ENCODE peak calls at places on chromosomes 11 and 22, in four cellular contexts. T, V, B and X are unnamed samples.

GRCh38 chr11:35148163-35148562 is 9.2 kb downstream of the CD44 start:
- DNase-seq in T (no peak), V (no peak), B (no peak), X (no peak)

GRCh38 chr22:19886605-19887250 is 32.1 kb upstream of the GNB1L start:
- DNase-seq in T (no peak), V (no peak), B (no peak), X (no peak)

GRCh38 chr11:24386551-24387404 is 110.1 kb upstream of the LUZP2 start:
- DNase-seq in T (peak; percentile 12), V (no peak), B (no peak), X (peak; percentile 7)

GRCh38 chr22:46737105-46737975 is 712 bp downstream of the CERK start:
- DNase-seq in T (no peak), V (no peak), B (peak; percentile 70), X (peak; percentile 57)

GRCh38 chr11:100687032-100687629 is at the start of gene ARHGAP42:
- DNase-seq in T (peak; percentile 16), V (no peak), B (peak; percentile 44), X (peak; percentile 58)

GRCh38 chr11:85976525-85976924 is 92.4 kb downstream of the PICALM start:
- DNase-seq in T (no peak), V (no peak), B (no peak), X (no peak)

GRCh38 chr11:67694875-67695555 is 20.6 kb upstream of the ALDH3B2 start:
- DNase-seq in T (no peak), V (no peak), B (peak; percentile 11), X (no peak)

GRCh38 chr11:34940026-34940677 is 23.7 kb downstream of the PDHX start:
- DNase-seq in T (no peak), V (no peak), B (no peak), X (no peak)

GRCh38 chr11:35210886-35211546 is 72.0 kb downstream of the CD44 start:
- DNase-seq in T (no peak), V (no peak), B (no peak), X (no peak)

GRCh38 chr11:11659567-11660341 is 37.9 kb upstream of the GALNT18 start:
- DNase-seq in T (no peak), V (no peak), B (peak; percentile 20), X (peak; percentile 43)

GRCh38 chr11:64250875-64251721 is at the start of gene PLCB3:
- DNase-seq in T (no peak), V (no peak), B (peak; percentile 84), X (peak; percentile 83)

GRCh38 chr11:66346476-66347424 is 679 bp downstream of the B4GAT1 start:
- DNase-seq in T (no peak), V (no peak), B (no peak), X (no peak)

GRCh38 chr11:75352417-75353206 is 1.2 kb upstream of the ARRB1 start:
- DNase-seq in T (no peak), V (no peak), B (no peak), X (no peak)

GRCh38 chr11:87971354-87971753 is 203.9 kb downstream of the RAB38 start:
- DNase-seq in T (no peak), V (no peak), B (no peak), X (no peak)

GRCh38 chr11:66934971-66935779 is 23.0 kb downstream of the PC start:
- DNase-seq in T (no peak), V (no peak), B (peak; percentile 49), X (no peak)

GRCh38 chr11:81655351-81655750 is 1078.3 kb downstream of the FAM181B start:
- DNase-seq in T (no peak), V (no peak), B (no peak), X (no peak)

GRCh38 chr11:64268028-64268686 is 16.3 kb downstream of the BAD start:
- DNase-seq in T (no peak), V (no peak), B (no peak), X (no peak)

GRCh38 chr22:17777005-17777716 is 2.9 kb upstream of the BID start:
- DNase-seq in T (peak; percentile 53), V (peak; percentile 87), B (peak; percentile 56), X (no peak)

GRCh38 chr11:69914286-69915150 is 95.3 kb upstream of the FGF3 start:
- DNase-seq in T (no peak), V (no peak), B (no peak), X (no peak)

GRCh38 chr22:41557401-41558240 is 3.2 kb upstream of the CSDC2 start:
- DNase-seq in T (peak; percentile 70), V (no peak), B (peak; percentile 55), X (no peak)

GRCh38 chr11:117144477-117145392 is 648 bp downstream of the PAFAH1B2 start:
- DNase-seq in T (peak; percentile 64), V (no peak), B (peak; percentile 49), X (peak; percentile 67)

GRCh38 chr11:69702239-69702668 is 1.6 kb downstream of the FGF19 start:
- DNase-seq in T (peak; percentile 69), V (no peak), B (no peak), X (no peak)

GRCh38 chr11:92298238-92298565 is 73.6 kb downstream of the FAT3 start:
- DNase-seq in T (no peak), V (no peak), B (no peak), X (no peak)

GRCh38 chr22:23822101-23822671 is 16.6 kb downstream of the DERL3 start:
- DNase-seq in T (no peak), V (no peak), B (no peak), X (no peak)

GRCh38 chr11:44625759-44626523 is 60.5 kb downstream of the CD82 start:
- DNase-seq in T (no peak), V (no peak), B (no peak), X (no peak)

GRCh38 chr11:122170815-122171475 is 54.9 kb upstream of the BLID start:
- DNase-seq in T (no peak), V (no peak), B (no peak), X (no peak)

GRCh38 chr11:23778971-23779370 is 717.9 kb upstream of the LUZP2 start:
- DNase-seq in T (no peak), V (no peak), B (no peak), X (no peak)

GRCh38 chr11:35343033-35343598 is 76.2 kb downstream of the SLC1A2 start:
- DNase-seq in T (no peak), V (no peak), B (peak; percentile 11), X (no peak)

GRCh38 chr11:19992162-19992561 is 168.1 kb downstream of the DBX1 start:
- DNase-seq in T (no peak), V (no peak), B (no peak), X (no peak)

GRCh38 chr11:19996591-19996990 is 163.7 kb downstream of the DBX1 start:
- DNase-seq in T (no peak), V (no peak), B (no peak), X (no peak)

GRCh38 chr11:19992998-19993397 is 167.3 kb downstream of the DBX1 start:
- DNase-seq in T (no peak), V (no peak), B (no peak), X (no peak)

GRCh38 chr11:19994712-19995111 is 165.6 kb downstream of the DBX1 start:
- DNase-seq in T (no peak), V (no peak), B (no peak), X (no peak)

DNA sequence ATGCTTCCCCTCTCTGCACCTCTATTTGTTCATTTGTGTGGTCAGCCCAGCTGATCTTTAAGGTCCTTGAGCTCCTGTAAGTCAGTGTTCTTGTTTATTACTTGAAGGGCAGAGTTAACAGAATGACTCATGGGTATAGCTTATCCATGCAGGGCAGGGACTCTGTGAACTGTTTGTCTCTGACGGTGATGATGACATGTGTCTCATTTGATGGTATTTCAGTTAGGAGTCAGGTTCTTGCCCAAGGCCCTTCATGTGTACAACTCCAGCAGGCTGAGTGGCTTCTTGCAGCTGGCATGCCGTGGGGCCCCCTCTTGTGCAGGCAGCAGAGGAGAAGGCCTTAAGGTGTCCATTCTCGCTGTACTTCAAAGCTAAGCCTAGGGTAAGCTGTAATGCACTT is 165.1 kb downstream of the DBX1 start:
- DNase-seq in T (peak; percentile 88), V (no peak), B (peak; percentile 26), X (no peak)
- TF ChIP-seq BHLHE40 in T (no peak), V (no peak), B (no peak), X (no peak)

GRCh38 chr11:128318856-128319474 is 268.4 kb downstream of the ETS1 start:
- DNase-seq in T (no peak), V (peak; percentile 93), B (no peak), X (no peak)
- TF ChIP-seq SP1 in T (no peak), V (peak; percentile 77), B (no peak), X (no peak)

GRCh38 chr11:1603629-1604028 is 4.6 kb downstream of the KRTAP5-3 start:
- DNase-seq in T (no peak), V (no peak), B (no peak), X (no peak)

GRCh38 chr11:1604181-1604580 is 4.1 kb downstream of the KRTAP5-3 start:
- DNase-seq in T (no peak), V (no peak), B (no peak), X (no peak)

GRCh38 chr11:1600626-1601025 is 2.5 kb upstream of the KRTAP5-2 start:
- DNase-seq in T (no peak), V (no peak), B (no peak), X (no peak)

GRCh38 chr11:1608363-1608762 is at the start of gene KRTAP5-3:
- DNase-seq in T (no peak), V (no peak), B (no peak), X (no peak)

DNA sequence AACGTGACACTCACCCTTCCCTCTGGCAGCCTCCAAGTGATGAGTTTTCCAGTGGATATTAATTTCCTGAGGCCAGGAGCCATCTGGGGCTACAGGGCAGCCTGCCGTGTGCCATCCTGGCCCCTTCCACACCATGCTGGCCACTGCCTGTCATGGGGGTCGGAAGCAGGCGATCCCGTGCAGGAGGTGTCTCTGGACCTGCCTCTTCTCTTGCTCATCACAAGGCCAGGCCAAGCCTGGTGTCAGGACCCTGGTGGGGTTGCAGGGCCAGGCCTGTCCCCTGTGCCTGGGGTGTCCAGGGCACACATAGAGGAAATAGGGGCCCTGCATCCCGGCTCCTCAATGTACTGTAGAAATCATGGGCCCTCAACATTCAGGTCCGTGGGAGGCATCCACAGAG is 3.6 kb downstream of the KRTAP5-3 start:
- DNase-seq in T (no peak), V (no peak), B (no peak), X (no peak)
- TF ChIP-seq BHLHE40 in T (no peak), V (no peak), B (no peak), X (no peak)

GRCh38 chr11:123478352-123478986 is 48.4 kb downstream of the GRAMD1B start:
- DNase-seq in T (peak; percentile 64), V (peak; percentile 60), B (peak; percentile 72), X (peak; percentile 80)
- TF ChIP-seq SP1 in T (no peak), V (no peak), B (no peak), X (no peak)

DNA sequence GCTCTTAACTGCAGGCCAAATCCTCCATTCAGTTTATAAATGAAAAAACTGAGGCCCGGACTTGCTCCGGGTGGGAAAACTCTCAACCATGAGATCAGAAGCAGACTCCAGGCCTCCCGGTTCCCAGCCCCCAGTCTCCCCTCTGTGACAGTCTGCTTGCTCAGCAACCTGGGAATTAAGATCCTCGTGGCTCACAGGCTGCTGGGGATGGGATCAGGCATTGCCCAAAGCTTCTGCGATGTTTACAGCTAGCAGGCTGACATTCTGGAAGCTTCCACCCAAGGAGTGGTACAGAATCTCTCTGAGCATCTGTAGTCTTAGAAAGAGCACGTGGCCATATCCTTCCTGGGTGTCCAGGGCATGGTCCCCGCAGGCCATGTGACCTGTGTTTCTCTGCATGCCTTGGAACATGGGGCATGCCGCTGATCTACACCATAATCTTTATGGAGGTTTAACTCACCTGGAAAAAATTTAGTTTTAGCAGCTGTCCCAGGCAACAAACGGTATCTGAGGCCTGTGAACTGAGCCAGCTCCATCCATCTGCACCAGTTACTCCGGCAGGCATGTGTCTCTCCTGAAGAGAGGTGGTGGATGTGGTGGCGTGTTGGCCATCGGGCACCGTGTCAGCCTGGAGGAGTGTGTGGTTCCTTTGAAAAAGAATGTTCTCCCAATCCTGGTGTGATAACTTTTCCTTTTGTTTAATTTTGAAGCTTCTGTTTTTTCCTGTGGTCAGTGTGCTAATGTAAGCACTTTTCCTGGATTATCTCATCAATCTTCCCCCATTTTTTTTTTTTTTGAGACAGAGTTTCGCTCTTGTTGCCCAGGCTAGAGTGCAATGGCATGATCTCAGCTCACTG is 7.9 kb downstream of the FBLN1 start:
- DNase-seq in T (no peak), V (no peak), B (no peak), X (no peak)
- TF ChIP-seq BHLHE40 in T (no peak), V (no peak), B (no peak), X (no peak)